ENCODE peak calls at places on chromosomes 12 and 14, in six cellular contexts. H, I, P, M, O and G are unnamed samples. For H3K4me1, the result is how much of the 10 kb centered on the place peaks cover.

GRCh38 chr12:1662761-1663439 is 28.0 kb upstream of the ADIPOR2 start:
- DNase-seq in I (peak), O (no peak), P (peak), M (peak), H (peak), G (no peak)

GRCh38 chr12:43306066-43306465 is 245.9 kb downstream of the ADAMTS20 start:
- DNase-seq in M (no peak), P (no peak), H (no peak), O (no peak), I (no peak), G (no peak)

GRCh38 chr12:91982946-91983345 is 162.7 kb downstream of the BTG1 start:
- DNase-seq in P (no peak), H (no peak), M (no peak), I (no peak), O (no peak), G (no peak)

GRCh38 chr12:104387190-104387589 is 69.6 kb upstream of the CHST11 start:
- DNase-seq in I (no peak), O (no peak), M (no peak), P (no peak), H (no peak), G (peak)

GRCh38 chr12:247271-247670 is 15.4 kb downstream of the SLC6A13 start:
- DNase-seq in O (no peak), M (no peak), I (no peak), H (no peak), P (no peak), G (no peak)

GRCh38 chr14:31950760-31951637 is 126.1 kb upstream of the ARHGAP5 start:
- DNase-seq in I (no peak), P (peak), O (no peak), M (peak), H (peak), G (peak)

GRCh38 chr12:6451348-6452244 is at the start of gene TAPBPL:
- DNase-seq in I (peak), P (peak), H (peak), O (peak), M (peak), G (peak)

GRCh38 chr14:68318788-68319187 is 474.1 kb downstream of the ZFP36L1 start:
- DNase-seq in O (no peak), H (no peak), I (no peak), M (no peak), P (no peak), G (no peak)

GRCh38 chr14:21521526-21521925 is 4.6 kb downstream of the SALL2 start:
- DNase-seq in P (no peak), I (no peak), M (no peak), H (no peak), O (no peak), G (no peak)

GRCh38 chr12:67070307-67070600 is 198.9 kb upstream of the CAND1 start:
- DNase-seq in I (no peak), H (no peak), M (no peak), O (no peak), P (no peak), G (peak)

GRCh38 chr12:93302331-93303229 is 75.1 kb upstream of the NUDT4 start:
- DNase-seq in M (no peak), P (peak), H (no peak), I (no peak), O (no peak), G (no peak)

GRCh38 chr12:107359382-107359781 is 266.0 kb upstream of the CRY1 start:
- DNase-seq in I (no peak), P (no peak), H (no peak), O (peak), M (no peak), G (peak)

GRCh38 chr12:128982134-128982533 is 128.9 kb downstream of the GLT1D1 start:
- DNase-seq in H (no peak), O (no peak), P (no peak), M (no peak), I (no peak), G (no peak)

GRCh38 chr14:88323520-88324199 is 591 bp upstream of the KCNK10 start:
- DNase-seq in H (no peak), M (no peak), O (peak), I (no peak), P (no peak), G (peak)

GRCh38 chr14:73526036-73526984 is 10.6 kb upstream of the ACOT1 start:
- DNase-seq in H (no peak), P (no peak), M (no peak), I (no peak), O (no peak), G (peak)

GRCh38 chr14:76986261-76986565 is 42.3 kb downstream of the IRF2BPL start:
- DNase-seq in P (no peak), M (no peak), H (no peak), O (no peak), I (no peak), G (no peak)

GRCh38 chr12:97912943-97913342 is 450.3 kb downstream of the RMST start:
- DNase-seq in H (no peak), M (no peak), I (peak), P (no peak), O (no peak), G (no peak)

GRCh38 chr14:99549684-99550083 is 54.3 kb downstream of the CCDC85C start:
- DNase-seq in M (no peak), H (no peak), P (no peak), O (no peak), I (no peak), G (no peak)

GRCh38 chr12:14989790-14990189 is 16.9 kb downstream of the PDE6H start:
- DNase-seq in P (no peak), O (no peak), M (no peak), I (no peak), H (no peak), G (no peak)

GRCh38 chr12:113468365-113469223 is 3.1 kb downstream of the LHX5 start:
- DNase-seq in I (no peak), M (no peak), O (no peak), H (no peak), P (no peak), G (no peak)

GRCh38 chr14:89681086-89682018 is 264.3 kb upstream of the FOXN3 start:
- DNase-seq in I (no peak), M (no peak), H (no peak), O (no peak), P (peak), G (no peak)

GRCh38 chr12:114961491-114961890 is 277.5 kb upstream of the TBX3 start:
- DNase-seq in I (no peak), H (no peak), P (no peak), O (no peak), M (no peak), G (peak)

GRCh38 chr14:68506021-68506644 is 286.7 kb downstream of the ZFP36L1 start:
- DNase-seq in M (no peak), I (peak), H (peak), O (peak), P (no peak), G (no peak)

GRCh38 chr14:90061849-90062794 is at the start of gene KCNK13:
- DNase-seq in O (peak), P (peak), I (peak), M (peak), H (no peak), G (peak)

GRCh38 chr12:77402726-77403125 is 337.4 kb upstream of the E2F7 start:
- DNase-seq in O (peak), P (no peak), I (no peak), H (no peak), M (no peak), G (no peak)

GRCh38 chr12:101847325-101847724 is 16.6 kb upstream of the GNPTAB start:
- DNase-seq in O (no peak), M (no peak), H (no peak), P (no peak), I (no peak), G (no peak)

GRCh38 chr14:58650857-58651256 is 13.1 kb downstream of the DACT1 start:
- DNase-seq in H (no peak), P (no peak), M (no peak), O (no peak), I (no peak), G (no peak)

GRCh38 chr12:48979602-48980388 is 1.7 kb downstream of the WNT1 start:
- DNase-seq in I (no peak), H (peak), O (no peak), P (peak), M (no peak), G (no peak)

GRCh38 chr12:3046441-3047200 is 30.6 kb upstream of the TSPAN9 start:
- DNase-seq in H (no peak), O (no peak), P (no peak), M (no peak), I (no peak), G (no peak)

DNA sequence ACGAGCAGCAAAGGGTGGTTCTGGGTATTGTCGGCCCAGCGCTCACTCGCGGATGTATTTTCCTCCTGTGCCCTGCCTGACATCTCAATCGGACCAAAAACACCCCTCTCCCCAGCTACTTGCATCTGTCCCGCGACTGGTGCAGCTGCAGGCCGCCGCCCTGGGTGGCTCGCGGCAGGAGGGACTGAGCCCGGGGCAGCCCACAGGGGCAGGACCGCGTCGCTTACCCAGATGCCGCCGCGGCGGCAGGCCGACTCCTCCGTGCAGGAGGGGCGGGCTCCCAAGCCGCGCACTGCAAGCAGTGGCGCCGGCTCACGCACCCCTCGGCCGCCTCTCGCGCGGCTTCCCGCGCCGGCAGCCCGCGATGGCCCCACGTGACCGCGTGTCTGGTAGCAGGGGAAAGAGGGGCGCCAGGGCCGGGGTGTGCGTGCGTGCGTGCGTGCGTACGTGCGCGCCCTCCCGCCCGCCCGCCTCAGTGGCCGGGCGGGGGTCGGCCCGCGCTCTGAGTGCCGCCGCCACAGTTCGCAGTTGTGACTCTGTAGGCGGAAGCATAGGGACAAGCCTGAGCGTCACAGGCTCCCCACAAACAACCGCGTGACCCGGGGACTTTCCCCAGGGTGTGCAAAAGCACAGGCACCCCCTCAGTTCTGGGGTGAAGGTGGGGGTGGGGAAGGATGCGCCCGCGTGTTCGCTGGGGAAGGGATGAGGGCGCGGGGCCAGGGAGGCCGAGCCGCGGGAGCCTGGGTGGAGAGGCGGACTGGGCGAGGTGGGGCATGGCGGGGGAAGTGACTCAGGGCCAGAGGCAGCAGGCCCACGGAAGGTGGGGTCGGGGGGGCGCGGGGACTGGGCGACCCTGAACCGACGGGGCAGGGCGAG is at the start of gene ZBTB25:
- DNase-seq in M (peak), H (peak), I (peak), P (peak), O (peak), G (peak)
- H3K4me1 ChIP-seq in M (under half), H (under half), I (half or more), P (under half), O (under half), G (under half)

DNA sequence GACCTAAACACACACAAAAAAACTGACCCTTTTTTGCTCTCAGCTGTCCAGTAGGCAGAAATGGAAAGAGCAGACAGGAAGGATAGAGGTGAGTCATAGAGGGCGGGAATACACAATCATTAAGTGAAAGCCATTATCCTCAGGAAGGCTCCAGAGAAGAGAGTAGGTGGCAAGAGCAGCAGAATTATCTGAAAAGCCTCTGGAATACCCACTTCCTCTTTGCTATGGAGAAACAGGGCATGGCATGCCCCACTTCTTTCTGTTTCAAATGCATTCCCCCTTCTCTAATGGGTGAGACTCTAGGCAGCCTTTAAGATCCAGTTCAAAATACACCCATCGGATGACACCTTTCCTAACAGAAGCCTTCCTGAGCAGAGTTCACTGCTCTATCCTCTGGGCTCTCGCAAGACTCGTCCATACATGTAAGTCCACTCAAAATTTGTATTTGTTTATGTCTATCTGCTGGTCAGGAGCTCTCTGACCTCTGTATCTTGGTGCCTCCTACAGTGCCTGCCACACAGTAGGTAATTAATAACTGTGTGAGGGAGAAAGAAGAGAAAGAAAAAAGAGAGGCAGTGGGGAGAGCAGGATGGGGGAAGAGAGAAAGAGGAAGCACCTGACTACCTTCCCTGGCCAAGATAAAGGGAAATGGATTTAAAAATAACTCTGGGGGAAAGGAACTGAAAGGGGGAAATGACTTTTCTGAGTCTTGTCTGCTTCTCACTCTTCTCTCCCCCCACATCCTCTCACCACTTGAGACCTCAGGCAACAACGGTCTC is 8.5 kb downstream of the KLHL33 start:
- DNase-seq in M (no peak), H (no peak), P (no peak), I (no peak), O (peak), G (peak)
- H3K27ac ChIP-seq in M (peak), H (no peak), P (no peak), I (no peak), O (no peak), G (no peak)

DNA sequence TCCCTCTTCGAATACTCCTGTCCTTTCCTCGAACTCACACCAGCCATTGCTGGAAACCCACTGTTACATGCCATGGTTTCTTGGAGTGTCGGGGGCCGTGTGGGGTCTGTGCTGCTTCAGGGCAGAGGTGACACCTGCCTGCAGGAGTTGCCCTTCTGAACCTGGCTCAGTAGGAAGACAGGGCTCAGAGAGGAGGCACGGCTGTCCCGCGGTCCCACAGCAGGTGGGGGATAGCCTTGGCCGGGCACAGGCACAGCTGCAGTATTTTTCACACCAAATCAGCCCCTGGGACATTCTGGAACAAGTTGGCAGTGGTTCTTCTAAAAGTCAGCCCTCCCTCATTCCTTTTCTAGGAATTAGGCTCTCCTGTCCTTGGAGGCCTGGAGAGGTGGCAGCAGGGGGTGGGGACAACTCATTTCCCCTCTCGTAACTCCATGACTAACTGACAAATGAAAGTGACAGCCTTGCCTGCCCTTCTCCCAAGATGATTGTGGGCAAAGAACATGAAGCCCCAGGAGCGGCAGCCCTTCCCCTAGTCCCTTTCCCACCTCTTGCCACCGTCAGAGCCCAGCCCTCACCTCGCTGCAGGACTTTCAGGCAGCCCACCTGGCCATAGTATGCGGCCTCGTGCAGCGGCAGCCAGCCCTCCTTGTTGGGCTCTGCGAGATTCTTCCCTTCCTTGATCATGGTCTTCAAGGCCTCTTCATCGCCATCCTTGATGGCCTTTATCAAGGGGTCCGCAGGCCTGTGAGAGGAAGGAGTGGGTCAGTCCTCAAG is 22.4 kb downstream of the ASB2 start:
- DNase-seq in I (no peak), H (no peak), M (no peak), P (no peak), O (peak), G (peak)
- H3K4me1 ChIP-seq in I (under half), H (under half), M (under half), P (under half), O (under half), G (under half)

GRCh38 chr14:55071051-55071450 is 19.6 kb downstream of the MAPK1IP1L start:
- DNase-seq in O (no peak), H (no peak), P (no peak), I (no peak), M (no peak), G (no peak)

GRCh38 chr14:55065411-55065810 is 14.0 kb downstream of the MAPK1IP1L start:
- DNase-seq in I (no peak), H (no peak), M (no peak), P (no peak), O (no peak), G (no peak)

GRCh38 chr14:55071870-55072640 is 20.6 kb downstream of the MAPK1IP1L start:
- DNase-seq in M (no peak), I (no peak), H (no peak), O (no peak), P (no peak), G (no peak)

GRCh38 chr14:55062517-55063351 is 11.3 kb downstream of the MAPK1IP1L start:
- DNase-seq in I (no peak), P (no peak), O (no peak), H (peak), M (no peak), G (no peak)

DNA sequence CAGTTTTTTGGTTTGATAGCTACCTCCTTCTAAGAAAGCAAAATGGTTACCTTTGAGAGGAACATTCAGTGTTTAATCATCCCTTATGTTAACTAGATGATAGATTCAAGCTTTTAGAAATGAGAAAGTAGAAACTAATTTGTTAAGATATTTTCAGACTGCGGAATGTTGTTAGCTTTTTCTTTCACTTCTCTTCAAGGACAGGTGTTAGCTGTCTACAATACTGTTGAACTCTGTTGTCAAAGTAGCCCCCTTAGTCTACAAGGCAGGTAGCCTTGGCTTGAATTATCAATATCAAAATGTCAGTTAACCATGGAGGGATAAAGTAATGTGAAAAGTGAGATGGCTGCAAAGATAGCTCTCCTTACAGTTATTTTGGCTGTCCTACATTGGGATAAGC is 14.8 kb downstream of the MAPK1IP1L start:
- DNase-seq in P (no peak), I (no peak), O (no peak), H (no peak), M (no peak), G (no peak)
- H3K27ac ChIP-seq in P (no peak), I (no peak), O (no peak), H (no peak), M (no peak), G (no peak)

DNA sequence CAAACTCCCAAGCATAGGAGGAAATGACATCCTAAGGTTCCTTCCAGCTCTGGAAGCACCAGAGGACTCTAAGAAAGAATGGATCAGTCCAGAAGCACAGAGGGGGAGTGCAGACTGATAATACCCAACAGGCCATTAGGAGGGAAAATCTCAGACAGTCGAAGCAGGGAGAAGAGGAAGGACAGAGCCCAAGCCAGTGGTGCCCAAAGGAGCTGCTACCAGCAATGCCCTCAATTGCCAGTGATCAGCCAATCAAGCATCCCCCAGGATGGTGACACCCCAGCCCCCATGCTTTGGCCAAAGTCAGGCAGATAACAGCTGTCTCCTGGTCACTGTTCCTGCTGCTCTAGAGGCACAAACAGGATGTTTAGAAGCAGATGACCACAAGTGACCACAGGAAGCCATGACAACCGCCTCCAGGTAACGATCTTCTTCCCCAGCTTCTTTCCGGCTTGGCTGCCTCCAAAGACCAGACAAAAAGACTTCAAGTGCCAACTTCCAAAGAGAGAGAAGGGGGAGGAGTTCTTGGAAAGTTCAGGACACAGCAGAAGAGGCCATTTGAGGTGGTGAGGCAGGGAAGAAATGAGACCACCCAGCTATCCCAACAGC is 16.2 kb downstream of the PXN start:
- DNase-seq in P (no peak), H (no peak), I (no peak), M (no peak), O (no peak), G (no peak)
- H3K4me1 ChIP-seq in P (under half), H (under half), I (half or more), M (under half), O (under half), G (under half)

DNA sequence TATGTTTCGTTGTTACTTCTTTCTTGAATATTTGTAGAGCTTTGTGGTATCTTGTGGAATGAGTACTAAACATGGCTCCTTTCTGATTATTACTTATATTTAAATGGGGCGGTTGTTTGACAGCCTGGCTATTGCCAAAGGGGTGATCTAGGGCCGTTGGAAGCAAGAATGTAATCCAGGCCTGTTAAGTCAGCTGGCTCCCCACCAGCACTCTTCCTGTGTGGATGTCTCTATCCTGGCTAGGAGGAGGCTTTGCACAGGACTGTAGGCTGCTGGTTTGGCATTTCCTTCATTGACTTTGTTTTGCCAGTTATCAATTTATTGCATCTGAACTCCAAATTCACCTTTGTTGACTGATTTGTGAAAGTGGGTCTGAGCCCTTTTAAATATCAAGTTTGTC is 5.6 kb downstream of the FAM234B start:
- DNase-seq in O (peak), I (no peak), H (no peak), M (no peak), P (no peak), G (no peak)
- H3K27ac ChIP-seq in O (no peak), I (no peak), H (no peak), M (no peak), P (no peak), G (no peak)